ENCODE peak calls at places on chromosomes 7 and 10, in eight cellular contexts. L, A, W, I, N, P, H and R are unnamed samples.
A peak's percentile ranks its signal among the peaks of the same experiment; 100 is the strongest.

GRCh38 chr7:46568420-46569116 is 647.5 kb upstream of the IGFBP3 start:
- DNase-seq in L (no peak), A (no peak), I (no peak), N (no peak), P (no peak), W (no peak), H (no peak), R (no peak)

GRCh38 chr10:24223953-24224352 is 15.0 kb downstream of the KIAA1217 start:
- DNase-seq in L (no peak), H (no peak), W (no peak), A (no peak), N (no peak), P (peak; percentile 16), I (peak; percentile 21), R (no peak)

GRCh38 chr10:55019461-55019860 is 218.4 kb upstream of the PCDH15 start:
- DNase-seq in H (no peak), I (no peak), N (no peak), W (no peak), P (peak; percentile 5), A (no peak), L (no peak), R (no peak)

GRCh38 chr10:25444266-25444665 is 269.5 kb downstream of the GPR158 start:
- DNase-seq in L (no peak), H (no peak), A (no peak), P (no peak), I (no peak), N (no peak), W (no peak), R (no peak)

GRCh38 chr10:114663631-114664030 is 5.6 kb upstream of the ABLIM1 start:
- DNase-seq in I (peak; percentile 53), N (no peak), H (no peak), A (no peak), P (no peak), W (no peak), L (no peak), R (no peak)

GRCh38 chr7:132210821-132211220 is 365.4 kb downstream of the PLXNA4 start:
- DNase-seq in A (no peak), P (no peak), H (no peak), W (no peak), I (no peak), N (no peak), L (no peak), R (no peak)

GRCh38 chr10:34710391-34710751 is 104.7 kb downstream of the PARD3 start:
- DNase-seq in N (peak; percentile 75), H (peak; percentile 32), L (no peak), A (no peak), P (peak; percentile 77), I (no peak), W (no peak), R (no peak)

GRCh38 chr10:114100848-114101741 is 57.4 kb downstream of the ADRB1 start:
- DNase-seq in N (no peak), P (peak; percentile 26), A (no peak), W (no peak), H (peak; percentile 35), L (no peak), I (peak; percentile 43), R (no peak)

GRCh38 chr7:86282014-86282682 is 361.6 kb upstream of the GRM3 start:
- DNase-seq in P (no peak), I (no peak), N (no peak), A (no peak), L (no peak), W (no peak), H (no peak), R (no peak)

GRCh38 chr10:44070282-44070681 is 314.6 kb downstream of the CXCL12 start:
- DNase-seq in H (no peak), P (no peak), I (peak; percentile 62), N (no peak), A (no peak), W (no peak), L (no peak), R (peak; percentile 17)

GRCh38 chr10:95480901-95481491 is 80.2 kb downstream of the SORBS1 start:
- DNase-seq in L (no peak), W (no peak), A (no peak), I (no peak), P (no peak), H (no peak), N (peak; percentile 61), R (no peak)

GRCh38 chr7:66950311-66950710 is 29.3 kb downstream of the TMEM248 start:
- DNase-seq in W (no peak), L (no peak), A (no peak), N (no peak), I (no peak), H (no peak), P (no peak), R (no peak)
- H3K36me3 ChIP-seq in W (peaks cover 100% of the 10 kb centered on the region), L (peaks cover 44% of the 10 kb centered on the region), A (peaks cover 58% of the 10 kb centered on the region), N (peaks cover 10% of the 10 kb centered on the region), I (peaks cover 21% of the 10 kb centered on the region), H (peaks cover 100% of the 10 kb centered on the region), P (peaks cover 10% of the 10 kb centered on the region), R (peaks cover 73% of the 10 kb centered on the region)

DNA sequence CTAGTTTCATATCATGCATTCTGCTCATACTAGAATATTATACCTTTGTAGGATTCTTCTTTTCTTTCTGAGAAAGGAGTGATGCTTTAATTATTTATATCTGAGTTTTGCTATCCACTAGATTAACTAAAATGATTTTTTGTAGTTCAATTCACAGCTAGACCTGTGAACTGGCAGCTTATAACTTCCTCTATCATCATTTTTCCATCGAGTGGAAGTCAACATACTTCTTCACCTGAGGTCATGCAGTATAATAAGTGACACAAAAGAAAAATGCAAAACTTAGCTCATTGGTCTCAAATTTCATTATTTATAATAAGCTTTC is 8.0 kb downstream of the LRRN3 start:
- DNase-seq in N (no peak), L (no peak), A (no peak), W (no peak), H (no peak), I (no peak), P (no peak), R (no peak)
- H3K27me3 ChIP-seq in N (no peaks in the 10 kb centered on the region), L (no peaks in the 10 kb centered on the region), A (no peaks in the 10 kb centered on the region), W (no peaks in the 10 kb centered on the region), H (no peaks in the 10 kb centered on the region), I (no peaks in the 10 kb centered on the region), P (no peaks in the 10 kb centered on the region), R (no peaks in the 10 kb centered on the region)

GRCh38 chr10:101511938-101512337 is 76.1 kb downstream of the POLL start:
- DNase-seq in N (no peak), L (no peak), P (no peak), A (no peak), W (no peak), I (no peak), H (no peak), R (no peak)

GRCh38 chr10:101507241-101507640 is 80.8 kb downstream of the POLL start:
- DNase-seq in L (no peak), P (peak; percentile 6), I (no peak), H (no peak), N (no peak), W (no peak), A (no peak), R (no peak)

GRCh38 chr10:101504438-101504837 is 83.6 kb downstream of the POLL start:
- DNase-seq in A (no peak), H (no peak), N (no peak), L (no peak), P (no peak), I (no peak), W (no peak), R (no peak)

GRCh38 chr10:101507828-101508227 is 80.2 kb downstream of the POLL start:
- DNase-seq in H (no peak), L (no peak), I (no peak), W (no peak), P (no peak), N (no peak), A (no peak), R (no peak)

GRCh38 chr10:101506829-101507228 is 81.2 kb downstream of the POLL start:
- DNase-seq in P (no peak), L (no peak), W (no peak), N (no peak), A (no peak), H (no peak), I (no peak), R (no peak)
- H3K36me3 ChIP-seq in P (no peaks in the 10 kb centered on the region), L (no peaks in the 10 kb centered on the region), W (no peaks in the 10 kb centered on the region), N (no peaks in the 10 kb centered on the region), A (no peaks in the 10 kb centered on the region), H (no peaks in the 10 kb centered on the region), I (no peaks in the 10 kb centered on the region), R (no peaks in the 10 kb centered on the region)

DNA sequence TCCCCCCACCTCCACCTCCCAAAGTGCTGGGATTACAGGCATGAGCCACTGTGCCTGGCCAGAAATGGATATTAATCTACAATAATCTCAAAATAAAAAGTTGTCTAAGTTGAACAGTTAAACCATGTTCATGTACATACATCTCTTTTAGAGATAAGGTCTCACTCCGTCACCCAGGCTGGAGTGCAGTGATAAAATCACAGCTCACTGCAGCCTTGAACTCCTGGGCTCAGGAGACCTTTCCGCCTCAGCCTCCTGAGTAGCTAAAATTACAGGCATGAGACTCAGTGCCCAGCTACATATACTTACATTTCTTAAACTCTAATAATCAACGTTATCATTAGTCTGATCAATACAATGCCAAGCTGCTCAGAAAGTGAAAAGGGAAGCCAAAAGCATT is 36.2 kb downstream of the VSTM4 start:
- DNase-seq in L (no peak), H (no peak), W (no peak), N (no peak), P (no peak), A (no peak), I (no peak), R (no peak)
- H3K27me3 ChIP-seq in L (peaks cover 57% of the 10 kb centered on the region), H (no peaks in the 10 kb centered on the region), W (no peaks in the 10 kb centered on the region), N (no peaks in the 10 kb centered on the region), P (no peaks in the 10 kb centered on the region), A (no peaks in the 10 kb centered on the region), I (no peaks in the 10 kb centered on the region), R (no peaks in the 10 kb centered on the region)

DNA sequence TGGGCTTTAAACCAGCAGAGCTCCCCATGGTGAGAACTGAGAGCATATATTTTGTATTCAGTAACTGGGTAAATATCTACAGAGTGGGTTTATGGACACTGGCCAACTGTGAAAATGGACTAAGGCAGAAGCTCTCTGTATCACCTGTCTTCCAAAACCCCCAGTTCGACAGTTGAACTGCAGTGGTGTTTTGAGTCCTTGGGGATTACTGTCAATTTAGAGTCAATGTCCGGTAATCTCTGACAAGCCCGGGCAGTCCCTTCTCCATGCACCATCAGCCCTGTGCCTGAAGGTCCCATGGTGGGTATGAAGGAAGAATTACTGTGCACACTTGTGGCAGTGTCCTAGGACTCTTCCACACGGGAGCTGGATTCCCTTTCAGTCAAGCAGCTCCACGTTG is 235.0 kb downstream of the CCSER2 start:
- DNase-seq in W (no peak), A (no peak), N (no peak), I (no peak), L (no peak), P (no peak), H (no peak), R (no peak)
- H3K36me3 ChIP-seq in W (no peaks in the 10 kb centered on the region), A (no peaks in the 10 kb centered on the region), N (no peaks in the 10 kb centered on the region), I (no peaks in the 10 kb centered on the region), L (no peaks in the 10 kb centered on the region), P (no peaks in the 10 kb centered on the region), H (no peaks in the 10 kb centered on the region), R (no peaks in the 10 kb centered on the region)

DNA sequence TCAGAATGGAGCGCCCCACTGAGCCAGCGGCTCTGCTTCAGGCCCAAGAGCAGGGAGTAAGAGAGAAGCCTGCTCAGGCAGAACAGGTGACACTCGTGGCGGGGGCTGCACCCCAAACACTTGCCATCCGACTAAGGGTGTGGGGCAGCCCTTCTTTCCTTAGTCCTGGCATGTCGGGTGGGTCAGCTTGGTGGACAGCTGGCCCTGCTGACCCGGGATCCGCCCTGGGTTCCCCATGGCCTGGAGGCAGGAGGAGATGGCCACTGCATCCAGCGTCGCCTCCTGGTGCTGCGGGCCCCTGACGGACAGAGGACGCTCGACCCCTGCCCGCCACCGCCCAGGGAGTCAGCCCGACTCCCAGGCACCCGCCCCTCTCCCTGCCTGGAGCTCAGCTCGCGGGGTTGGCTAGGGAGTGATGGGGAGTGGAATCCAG is 1.2 kb upstream of the PAOX start:
- DNase-seq in I (no peak), W (no peak), N (no peak), L (no peak), A (no peak), P (no peak), H (no peak), R (no peak)
- H3K27me3 ChIP-seq in I (no peaks in the 10 kb centered on the region), W (no peaks in the 10 kb centered on the region), N (no peaks in the 10 kb centered on the region), L (no peaks in the 10 kb centered on the region), A (no peaks in the 10 kb centered on the region), P (no peaks in the 10 kb centered on the region), H (no peaks in the 10 kb centered on the region), R (no peaks in the 10 kb centered on the region)